ENCODE peak calls at places on chromosomes 5 and 9, in eight cellular contexts. W, E, L, S, H, F, O and D are unnamed samples. For H3K4me1 and H3K27me3, the result is how much of the 10 kb centered on the place peaks cover.

GRCh38 chr9:133960568-133961129 is 31.5 kb downstream of the VAV2 start:
- DNase-seq in W (no peak), E (no peak), L (no peak), S (peak), H (peak), F (no peak), O (peak), D (no peak)

GRCh38 chr5:161085081-161085480 is 233.1 kb upstream of the ATP10B start:
- DNase-seq in W (no peak), E (no peak), L (no peak), S (no peak), H (no peak), F (no peak), O (no peak), D (no peak)

GRCh38 chr9:98688710-98689495 is 19.8 kb downstream of the GABBR2 start:
- DNase-seq in W (no peak), E (no peak), L (no peak), S (no peak), H (no peak), F (no peak), O (no peak), D (no peak)

GRCh38 chr5:150457112-150457511 is 7.6 kb upstream of the RPS14 start:
- DNase-seq in W (no peak), E (no peak), L (no peak), S (peak), H (no peak), F (no peak), O (no peak), D (no peak)

GRCh38 chr9:130682490-130683121 is 11.0 kb upstream of the EXOSC2 start:
- DNase-seq in W (peak), E (no peak), L (peak), S (peak), H (peak), F (peak), O (peak), D (peak)

GRCh38 chr9:134968011-134968822 is 50.5 kb upstream of the FCN1 start:
- DNase-seq in W (no peak), E (peak), L (no peak), S (peak), H (no peak), F (peak), O (no peak), D (no peak)

GRCh38 chr5:177333420-177334154 is 17.9 kb downstream of the LMAN2 start:
- DNase-seq in W (no peak), E (no peak), L (no peak), S (no peak), H (no peak), F (no peak), O (no peak), D (no peak)

GRCh38 chr9:17862081-17862480 is 283.2 kb downstream of the SH3GL2 start:
- DNase-seq in W (no peak), E (no peak), L (no peak), S (no peak), H (peak), F (no peak), O (no peak), D (no peak)

GRCh38 chr5:173862047-173862477 is 26.1 kb upstream of the CPEB4 start:
- DNase-seq in W (no peak), E (no peak), L (no peak), S (peak), H (no peak), F (no peak), O (no peak), D (no peak)

GRCh38 chr9:94925751-94926456 is 199.4 kb downstream of the AOPEP start:
- DNase-seq in W (no peak), E (no peak), L (no peak), S (no peak), H (no peak), F (no peak), O (no peak), D (no peak)
- H3K4me1 ChIP-seq in W (under half), E (half or more), L (under half), S (under half), H (under half), F (under half), O (under half), D (under half)

DNA sequence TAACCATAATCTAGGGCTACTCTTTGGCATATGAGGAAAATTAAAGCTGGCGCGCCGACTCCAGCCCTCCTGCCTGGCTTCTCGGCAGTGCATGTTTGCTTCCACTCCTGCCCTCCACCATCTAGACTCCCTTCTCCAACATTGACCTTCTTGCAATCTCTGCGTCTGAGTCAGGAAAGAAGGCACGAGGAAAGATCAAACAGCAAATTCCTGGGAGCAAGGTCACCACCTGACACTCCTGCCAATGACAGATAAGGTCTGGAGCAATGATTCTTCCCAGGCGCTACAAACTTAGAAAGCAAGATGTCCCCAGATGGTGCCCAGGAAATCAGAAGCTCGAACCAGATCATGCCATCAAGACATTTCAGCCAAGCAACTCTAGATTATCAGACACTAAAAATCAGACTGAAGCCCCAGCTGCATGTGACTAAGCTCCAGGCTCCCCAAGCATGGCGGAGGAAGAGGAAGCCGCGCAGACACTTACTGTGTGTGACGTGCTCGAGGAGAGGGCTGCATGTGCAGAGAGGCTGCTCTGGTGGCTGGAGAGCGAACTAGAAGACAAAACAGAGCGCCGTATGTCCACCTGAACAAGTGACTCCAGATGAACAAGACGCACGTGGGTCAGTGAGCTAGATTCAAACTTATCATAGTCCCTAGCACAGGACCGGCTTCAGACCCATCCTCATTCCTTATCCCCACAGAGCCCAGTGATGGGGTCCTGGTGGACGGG is 115.3 kb downstream of the UBE2R2 start:
- DNase-seq in W (no peak), E (no peak), L (no peak), S (no peak), H (no peak), F (no peak), O (no peak), D (no peak)
- H3K27ac ChIP-seq in W (no peak), E (no peak), L (no peak), S (no peak), H (no peak), F (no peak), O (no peak), D (no peak)

DNA sequence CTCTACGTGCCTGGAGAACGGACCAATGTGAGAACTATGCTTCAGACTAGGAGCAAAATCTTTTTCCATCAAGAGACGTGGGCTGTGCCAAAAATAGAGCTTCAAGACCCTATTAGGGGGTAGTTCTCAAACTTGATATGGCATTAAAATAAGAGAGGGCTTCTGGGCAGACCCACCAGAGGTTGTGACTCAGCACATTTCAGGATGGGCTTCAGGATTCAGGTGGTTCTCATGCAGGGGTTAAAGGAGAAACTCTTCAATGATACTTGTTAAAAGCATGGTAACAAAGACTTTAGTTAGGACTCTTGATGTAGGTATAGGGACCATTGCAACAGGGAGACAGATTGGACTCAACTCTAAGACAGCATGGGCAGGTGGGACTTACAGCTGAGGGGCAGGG is 195.5 kb downstream of the RGS3 start:
- DNase-seq in W (no peak), E (no peak), L (no peak), S (no peak), H (no peak), F (peak), O (no peak), D (no peak)
- H3K27me3 ChIP-seq in W (under half), E (under half), L (under half), S (under half), H (under half), F (under half), O (under half), D (under half)

DNA sequence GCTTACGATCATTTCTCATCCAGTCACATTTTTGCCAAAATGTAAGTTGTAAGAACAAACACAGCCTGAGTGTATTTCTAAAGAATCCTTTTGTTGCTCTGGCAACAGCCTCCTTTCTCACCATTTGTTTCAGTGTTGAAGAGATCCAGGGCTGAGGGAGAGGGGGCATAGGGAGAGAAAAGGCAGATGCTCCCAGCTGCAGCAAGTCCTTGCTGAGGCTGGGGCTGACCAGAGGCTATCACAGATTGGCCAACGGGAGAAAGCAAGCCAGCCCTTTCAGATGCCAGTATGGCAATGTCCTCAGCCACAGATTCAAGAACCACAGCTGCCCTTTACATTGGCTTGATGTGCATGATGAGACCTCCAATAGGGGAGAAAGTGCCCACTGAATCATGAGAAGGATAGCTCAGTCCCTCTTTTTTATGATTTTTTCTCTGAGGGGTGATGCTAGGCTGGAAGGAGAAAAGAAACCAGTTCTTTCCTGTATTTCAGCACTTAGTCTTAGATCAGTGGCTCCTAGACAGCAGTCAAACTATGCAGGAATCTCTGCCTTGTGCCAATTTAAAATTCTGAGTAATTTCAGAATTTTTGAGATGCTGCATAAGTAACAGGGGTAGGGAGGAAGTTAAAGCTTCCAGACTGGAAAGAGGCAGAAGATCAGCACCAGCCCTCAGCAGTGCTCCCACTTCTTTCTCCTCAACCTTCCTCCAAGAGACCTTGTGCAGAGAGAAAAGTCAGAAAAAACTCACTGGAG is 142.1 kb downstream of the LHFPL2 start:
- DNase-seq in W (no peak), E (no peak), L (no peak), S (peak), H (no peak), F (no peak), O (no peak), D (no peak)
- H3K4me1 ChIP-seq in W (under half), E (half or more), L (under half), S (under half), H (half or more), F (half or more), O (under half), D (under half)

GRCh38 chr9:124853605-124854143 is 414 bp downstream of the WDR38 start:
- DNase-seq in W (no peak), E (no peak), L (no peak), S (no peak), H (no peak), F (no peak), O (no peak), D (no peak)
- H3K27ac ChIP-seq in W (peak), E (no peak), L (peak), S (no peak), H (peak), F (peak), O (peak), D (no peak)